ENCODE peak calls at places on chromosomes 2 and 18, in eight cellular contexts. A is heart right ventricle, J is body of pancreas, F is kidney, Z is choroid plexus epithelial cell, O is AG04450, P is cardiac fibroblast, D is OCI-LY7. H is an unnamed sample.

GRCh38 chr2:157761520-157761919 is 114.6 kb downstream of the ACVR1 start:
- DNase-seq in A (no peak), J (no peak), F (no peak), Z (peak), O (no peak), P (peak), D (no peak), H (no peak)

GRCh38 chr2:222470802-222471468 is 46.6 kb downstream of the SGPP2 start:
- DNase-seq in A (no peak), J (no peak), F (no peak), Z (no peak), O (no peak), P (no peak), D (no peak), H (no peak)

GRCh38 chr2:136119717-136120675 is 2.0 kb upstream of the CXCR4 start:
- DNase-seq in A (no peak), J (no peak), F (no peak), Z (no peak), O (no peak), P (no peak), D (no peak), H (no peak)

GRCh38 chr2:223549215-223549614 is 52.9 kb downstream of the SCG2 start:
- DNase-seq in A (no peak), J (no peak), F (no peak), Z (peak), O (peak), P (peak), D (no peak), H (no peak)

GRCh38 chr18:58966704-58967103 is 102.0 kb downstream of the ZNF532 start:
- DNase-seq in A (no peak), J (no peak), F (no peak), Z (no peak), O (no peak), P (no peak), D (no peak), H (no peak)

GRCh38 chr2:134429886-134430285 is 176.0 kb downstream of the MGAT5 start:
- DNase-seq in A (no peak), J (no peak), F (no peak), Z (no peak), O (no peak), P (no peak), D (no peak), H (no peak)

GRCh38 chr2:38074047-38074774 is 1.7 kb downstream of the CYP1B1 start:
- DNase-seq in A (no peak), J (no peak), F (peak), Z (peak), O (no peak), P (no peak), D (no peak), H (peak)

GRCh38 chr2:231940795-231941194 is 14.6 kb upstream of the NPPC start:
- DNase-seq in A (no peak), J (no peak), F (no peak), Z (no peak), O (no peak), P (no peak), D (no peak), H (no peak)

GRCh38 chr2:119158563-119159347 is at the start of gene C1QL2:
- DNase-seq in A (no peak), J (no peak), F (no peak), Z (no peak), O (no peak), P (no peak), D (no peak), H (no peak)

GRCh38 chr2:168145011-168145410 is 102.4 kb downstream of the STK39 start:
- DNase-seq in A (no peak), J (no peak), F (no peak), Z (no peak), O (no peak), P (no peak), D (no peak), H (no peak)

GRCh38 chr2:85712261-85712660 is 18.1 kb downstream of the GNLY start:
- DNase-seq in A (no peak), J (no peak), F (no peak), Z (no peak), O (no peak), P (no peak), D (no peak), H (peak)

GRCh38 chr2:64207573-64207972 is 63.4 kb upstream of the PELI1 start:
- DNase-seq in A (no peak), J (no peak), F (no peak), Z (no peak), O (no peak), P (no peak), D (no peak), H (no peak)

GRCh38 chr18:77676901-77677300 is 427.3 kb downstream of the GALR1 start:
- DNase-seq in A (no peak), J (no peak), F (no peak), Z (no peak), O (no peak), P (no peak), D (no peak), H (no peak)

GRCh38 chr2:127422631-127423475 is 4.6 kb downstream of the PROC start:
- DNase-seq in A (no peak), J (peak), F (no peak), Z (no peak), O (no peak), P (no peak), D (no peak), H (peak)

GRCh38 chr2:81589406-81589805 is 1284.9 kb upstream of the LRRTM1 start:
- DNase-seq in A (no peak), J (no peak), F (no peak), Z (no peak), O (no peak), P (no peak), D (no peak), H (no peak)

GRCh38 chr2:233267516-233268245 is 16.2 kb downstream of the ATG16L1 start:
- DNase-seq in A (no peak), J (no peak), F (no peak), Z (no peak), O (no peak), P (no peak), D (peak), H (no peak)

GRCh38 chr18:52750995-52751394 is 411.0 kb downstream of the DCC start:
- DNase-seq in A (no peak), J (no peak), F (no peak), Z (no peak), O (no peak), P (no peak), D (no peak), H (no peak)

GRCh38 chr2:113692698-113693428 is 63.6 kb downstream of the SLC35F5 start:
- DNase-seq in A (no peak), J (no peak), F (no peak), Z (no peak), O (no peak), P (no peak), D (peak), H (no peak)

GRCh38 chr2:8472545-8473361 is 209.1 kb upstream of the ID2 start:
- DNase-seq in A (no peak), J (no peak), F (no peak), Z (no peak), O (no peak), P (no peak), D (peak), H (no peak)

GRCh38 chr2:86016581-86016980 is 89.1 kb downstream of the POLR1A start:
- DNase-seq in A (no peak), J (no peak), F (no peak), Z (no peak), O (no peak), P (no peak), D (no peak), H (no peak)

GRCh38 chr2:232436381-232437129 is 19.4 kb upstream of the ALPI start:
- DNase-seq in A (no peak), J (no peak), F (peak), Z (no peak), O (no peak), P (no peak), D (no peak), H (peak)

GRCh38 chr2:489084-489483 is 188.1 kb downstream of the TMEM18 start:
- DNase-seq in A (no peak), J (no peak), F (no peak), Z (no peak), O (no peak), P (no peak), D (no peak), H (no peak)

GRCh38 chr2:98747888-98748287 is 17.0 kb upstream of the MGAT4A start:
- DNase-seq in A (no peak), J (no peak), F (no peak), Z (no peak), O (no peak), P (no peak), D (no peak), H (no peak)

GRCh38 chr18:37334494-37335125 is 231.0 kb downstream of the CELF4 start:
- DNase-seq in A (no peak), J (no peak), F (no peak), Z (peak), O (no peak), P (peak), D (no peak), H (no peak)

GRCh38 chr18:47748093-47748796 is 182.2 kb downstream of the SMAD2 start:
- DNase-seq in A (no peak), J (no peak), F (no peak), Z (no peak), O (no peak), P (no peak), D (no peak), H (no peak)

GRCh38 chr18:44729631-44730101 is 49.0 kb downstream of the SETBP1 start:
- DNase-seq in A (no peak), J (no peak), F (no peak), Z (peak), O (peak), P (peak), D (no peak), H (no peak)

GRCh38 chr2:99697811-99698568 is 208.2 kb upstream of the REV1 start:
- DNase-seq in A (peak), J (no peak), F (no peak), Z (peak), O (peak), P (peak), D (no peak), H (no peak)

GRCh38 chr2:13351068-13351467 is 634.3 kb downstream of the TRIB2 start:
- DNase-seq in A (no peak), J (no peak), F (no peak), Z (no peak), O (no peak), P (no peak), D (no peak), H (no peak)

GRCh38 chr18:31684279-31685096 is at the start of gene B4GALT6:
- DNase-seq in A (peak), J (peak), F (peak), Z (peak), O (no peak), P (peak), D (peak), H (peak)

GRCh38 chr2:138516030-138516704 is 14.6 kb downstream of the SPOPL start:
- DNase-seq in A (no peak), J (no peak), F (no peak), Z (peak), O (peak), P (peak), D (no peak), H (no peak)

GRCh38 chr2:75896779-75897366 is 186.2 kb upstream of the GCFC2 start:
- DNase-seq in A (no peak), J (peak), F (no peak), Z (no peak), O (no peak), P (no peak), D (peak), H (no peak)

DNA sequence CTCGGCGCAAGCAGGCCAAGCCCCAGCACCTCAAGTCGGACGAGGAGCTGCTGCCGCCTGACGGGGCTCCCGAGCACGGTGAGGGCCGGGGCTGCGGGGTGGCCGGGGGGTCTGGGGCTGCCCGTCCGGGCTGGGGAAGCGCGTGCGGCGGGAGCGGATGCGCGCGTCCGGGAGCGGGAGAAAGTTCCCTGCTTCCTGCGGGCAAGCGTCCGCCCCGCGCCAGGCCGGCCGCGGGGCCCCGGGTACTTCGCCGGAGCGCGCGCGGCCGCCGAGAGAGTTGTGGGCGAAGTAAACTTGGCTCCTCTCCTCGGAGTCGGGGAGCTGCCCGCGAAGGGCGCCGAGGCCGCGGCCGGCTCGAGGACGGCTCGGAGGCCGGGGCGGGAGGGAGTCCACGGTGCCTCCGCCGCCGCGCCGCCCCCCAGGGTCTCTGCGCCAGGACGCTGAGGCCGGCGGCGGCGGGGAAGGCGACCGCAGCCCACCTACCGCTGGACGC is 707 bp downstream of the SALL3 start:
- DNase-seq in A (no peak), J (no peak), F (no peak), Z (no peak), O (no peak), P (no peak), D (no peak), H (no peak)
- H3K4me3 ChIP-seq in A (peak), J (no peak), F (no peak), Z (no peak), O (no peak), P (no peak), D (no peak), H (no peak)

GRCh38 chr18:21243041-21243431 is 1.0 kb downstream of the GREB1L start:
- DNase-seq in A (no peak), J (no peak), F (no peak), Z (no peak), O (no peak), P (peak), D (no peak), H (no peak)
- H3K4me3 ChIP-seq in A (peak), J (no peak), F (no peak), Z (no peak), O (no peak), P (peak), D (no peak), H (peak)

DNA sequence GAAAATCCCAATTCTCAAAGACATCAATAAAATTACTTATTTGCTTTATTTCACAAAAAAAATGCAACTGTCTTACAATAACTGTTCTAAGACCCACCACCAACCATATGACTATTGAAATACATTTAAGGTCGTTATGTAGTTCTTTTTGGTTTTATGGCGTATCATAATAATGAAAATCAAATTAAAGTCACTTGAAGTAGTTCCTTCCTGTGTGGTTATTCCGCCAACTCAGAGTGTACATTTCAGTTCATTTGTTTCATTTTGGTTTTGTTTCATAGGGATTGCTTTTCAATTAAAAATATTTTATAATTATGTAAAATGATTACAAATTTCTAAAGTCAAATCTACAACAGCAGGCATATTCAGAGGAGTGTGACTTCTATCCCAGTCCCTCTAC is 45.9 kb upstream of the AAK1 start:
- DNase-seq in A (no peak), J (no peak), F (no peak), Z (no peak), O (no peak), P (no peak), D (no peak), H (no peak)
- H3K4me3 ChIP-seq in A (no peak), J (no peak), F (no peak), Z (no peak), O (no peak), P (no peak), D (no peak), H (no peak)

GRCh38 chr2:121014876-121015275 is 270.1 kb downstream of the TFCP2L1 start:
- DNase-seq in A (no peak), J (no peak), F (no peak), Z (no peak), O (no peak), P (no peak), D (no peak), H (no peak)

GRCh38 chr2:121008978-121009377 is 273.3 kb downstream of the GLI2 start:
- DNase-seq in A (no peak), J (no peak), F (no peak), Z (peak), O (no peak), P (peak), D (peak), H (no peak)

GRCh38 chr2:121007490-121007853 is 271.8 kb downstream of the GLI2 start:
- DNase-seq in A (no peak), J (no peak), F (no peak), Z (no peak), O (no peak), P (no peak), D (no peak), H (no peak)

GRCh38 chr2:121006783-121007489 is 271.3 kb downstream of the GLI2 start:
- DNase-seq in A (no peak), J (no peak), F (no peak), Z (no peak), O (no peak), P (no peak), D (no peak), H (no peak)

DNA sequence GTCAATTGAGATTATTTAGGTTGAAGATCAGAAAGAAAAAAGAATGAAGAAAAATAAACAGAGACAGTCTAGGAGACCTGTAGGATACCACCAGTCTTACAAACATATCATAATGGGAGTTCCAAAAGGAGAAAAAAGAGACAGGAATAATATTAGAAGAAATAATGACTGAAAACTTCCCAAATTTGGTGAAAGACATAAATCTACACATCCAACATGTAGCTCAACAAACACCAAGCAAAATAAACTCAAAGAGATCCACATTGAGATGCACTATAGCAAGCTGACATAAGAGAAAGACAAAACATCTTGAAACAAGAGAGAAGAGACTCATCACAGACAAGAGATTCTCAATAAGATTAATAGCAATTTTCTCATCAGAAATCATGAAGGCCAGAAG is 274.0 kb downstream of the TFCP2L1 start:
- DNase-seq in A (no peak), J (no peak), F (no peak), Z (no peak), O (no peak), P (no peak), D (no peak), H (no peak)
- H3K4me3 ChIP-seq in A (no peak), J (no peak), F (no peak), Z (no peak), O (no peak), P (no peak), D (no peak), H (no peak)

GRCh38 chr2:176291768-176292393 is 22.6 kb downstream of the MTX2 start:
- DNase-seq in A (no peak), J (no peak), F (no peak), Z (no peak), O (no peak), P (no peak), D (no peak), H (no peak)
- H3K4me3 ChIP-seq in A (no peak), J (no peak), F (no peak), Z (no peak), O (no peak), P (no peak), D (no peak), H (no peak)

H was measured in upper lobe of right lung.